ENCODE peak calls at places on chromosomes 12 and 14, in six cellular contexts. F is KBM-7; M is effector memory CD4-positive, alpha-beta T cell; I is kidney; C is GOT3; Z is endothelial cell. G is an unnamed sample.

GRCh38 chr14:44995770-44996294 is 33.8 kb downstream of the TOGARAM1 start:
- DNase-seq in M (no peak), C (no peak), F (no peak), I (no peak), Z (no peak), G (no peak)

GRCh38 chr14:58408681-58409080 is 13.0 kb downstream of the TOMM20L start:
- DNase-seq in M (no peak), F (no peak), Z (no peak), I (no peak), C (no peak), G (no peak)

GRCh38 chr12:100141998-100142850 is 450 bp downstream of the BLTP3B start:
- DNase-seq in M (peak), I (peak), Z (peak), F (peak), C (no peak), G (no peak)

GRCh38 chr14:35944847-35945246 is 118.7 kb downstream of the BRMS1L start:
- DNase-seq in M (no peak), C (no peak), I (no peak), F (peak), Z (peak), G (no peak)

GRCh38 chr12:121958521-121959240 is 40.3 kb downstream of the CFAP251 start:
- DNase-seq in Z (no peak), F (no peak), M (no peak), I (no peak), C (no peak), G (no peak)

GRCh38 chr14:63563370-63564026 is 20.3 kb upstream of the PPP2R5E start:
- DNase-seq in F (no peak), M (no peak), I (no peak), Z (no peak), C (no peak), G (no peak)

GRCh38 chr12:30877110-30877875 is 49.3 kb upstream of the TSPAN11 start:
- DNase-seq in M (no peak), C (no peak), F (no peak), Z (no peak), I (peak), G (no peak)

GRCh38 chr12:68428211-68428610 is 96.0 kb upstream of the MDM1 start:
- DNase-seq in C (no peak), M (no peak), I (no peak), Z (no peak), F (no peak), G (no peak)

GRCh38 chr12:20189767-20190166 is 178.6 kb upstream of the PDE3A start:
- DNase-seq in Z (no peak), I (no peak), C (no peak), F (no peak), M (no peak), G (no peak)

GRCh38 chr14:99271951-99272668 is at the start of gene BCL11B:
- DNase-seq in C (no peak), F (peak), I (peak), M (peak), Z (peak), G (no peak)